ENCODE peak calls at places on chromosomes 11 and 22, in six cellular contexts. Q, Z, S, B, Y and N are unnamed samples.

GRCh38 chr11:70715636-70716035 is 317.3 kb downstream of the CTTN start:
- DNase-seq in B (no peak), Y (no peak), Z (no peak), S (no peak), Q (no peak), N (no peak)

GRCh38 chr11:117010808-117011540 is 87.3 kb downstream of the SIK3 start:
- DNase-seq in Q (no peak), Y (no peak), S (no peak), Z (no peak), B (no peak), N (no peak)

GRCh38 chr22:35434061-35434750 is 34.3 kb downstream of the MCM5 start:
- DNase-seq in S (no peak), Z (no peak), Y (no peak), Q (no peak), B (no peak), N (no peak)

GRCh38 chr11:77411238-77411637 is 62.7 kb downstream of the PAK1 start:
- DNase-seq in Q (peak), Y (no peak), S (no peak), B (peak), Z (no peak), N (no peak)

GRCh38 chr11:134253189-134253993 is at the start of the genes ACAD8 and THYN1:
- DNase-seq in B (peak), Q (peak), Y (peak), S (peak), Z (peak), N (peak)

GRCh38 chr22:40560551-40560950 is 76.0 kb downstream of the MRTFA start:
- DNase-seq in Z (no peak), Q (no peak), S (no peak), B (no peak), Y (no peak), N (no peak)

GRCh38 chr11:78472905-78473304 is 55.3 kb upstream of the GAB2 start:
- DNase-seq in Q (no peak), S (no peak), Z (no peak), Y (no peak), B (no peak), N (no peak)

GRCh38 chr11:68311155-68312116 is 955 bp upstream of the LRP5 start:
- DNase-seq in Q (no peak), B (peak), Y (peak), S (no peak), Z (no peak), N (no peak)

GRCh38 chr11:35529971-35530495 is 4.6 kb upstream of the PAMR1 start:
- DNase-seq in Q (peak), Z (no peak), B (no peak), Y (no peak), S (no peak), N (no peak)

GRCh38 chr11:122755409-122755808 is 82.9 kb upstream of the CRTAM start:
- DNase-seq in Q (no peak), B (no peak), S (no peak), Y (no peak), Z (no peak), N (no peak)

GRCh38 chr11:223921-224320 is 12.2 kb downstream of the SIRT3 start:
- DNase-seq in B (no peak), S (no peak), Y (no peak), Q (no peak), Z (no peak), N (no peak)

GRCh38 chr22:27879923-27880322 is 39.1 kb downstream of the PITPNB start:
- DNase-seq in B (no peak), Z (peak), Q (no peak), Y (no peak), S (no peak), N (no peak)

GRCh38 chr11:32960553-32961164 is 55.0 kb upstream of the DEPDC7 start:
- DNase-seq in Z (no peak), Q (no peak), B (no peak), S (no peak), Y (no peak), N (no peak)

GRCh38 chr11:63802637-63803414 is 10.4 kb upstream of the SPINDOC start:
- DNase-seq in Y (no peak), S (no peak), Q (no peak), Z (no peak), B (no peak), N (no peak)

GRCh38 chr11:64339754-64340408 is at the start of gene CCDC88B:
- DNase-seq in Y (no peak), S (peak), B (peak), Q (no peak), Z (no peak), N (peak)

GRCh38 chr11:45021692-45022130 is 71.0 kb upstream of the TP53I11 start:
- DNase-seq in Z (no peak), Q (peak), S (no peak), Y (peak), B (peak), N (no peak)

GRCh38 chr11:776459-777287 is 614 bp downstream of the GATD1 start:
- DNase-seq in Q (no peak), Z (peak), S (no peak), Y (peak), B (peak), N (no peak)

GRCh38 chr11:64744544-64745218 is 739 bp upstream of the RASGRP2 start:
- DNase-seq in S (no peak), Q (no peak), B (no peak), Y (no peak), Z (no peak), N (no peak)

GRCh38 chr11:94671553-94672366 is 96.4 kb upstream of the AMOTL1 start:
- DNase-seq in Z (no peak), B (no peak), S (no peak), Q (no peak), Y (no peak), N (no peak)

GRCh38 chr22:23529166-23530103 is 50.7 kb downstream of the IGLL1 start:
- DNase-seq in Q (no peak), B (no peak), Z (no peak), Y (peak), S (no peak), N (no peak)

GRCh38 chr11:134819026-134819425 is 407.0 kb upstream of the B3GAT1 start:
- DNase-seq in Y (peak), S (no peak), Q (no peak), Z (no peak), B (no peak), N (no peak)

GRCh38 chr22:48346911-48347310 is 1480.8 kb downstream of the BRD1 start:
- DNase-seq in S (no peak), Z (no peak), B (no peak), Q (no peak), Y (no peak), N (no peak)

GRCh38 chr11:3939651-3940190 is 84.3 kb downstream of the STIM1 start:
- DNase-seq in S (no peak), Q (no peak), B (no peak), Y (no peak), Z (no peak), N (no peak)

GRCh38 chr22:35991168-35991567 is 37.5 kb downstream of the RBFOX2 start:
- DNase-seq in Y (no peak), B (no peak), Q (no peak), Z (no peak), S (no peak), N (no peak)

GRCh38 chr22:20153945-20154344 is 3.1 kb upstream of the CCDC188 start:
- DNase-seq in Q (no peak), S (no peak), Y (peak), B (no peak), Z (no peak), N (no peak)

DNA sequence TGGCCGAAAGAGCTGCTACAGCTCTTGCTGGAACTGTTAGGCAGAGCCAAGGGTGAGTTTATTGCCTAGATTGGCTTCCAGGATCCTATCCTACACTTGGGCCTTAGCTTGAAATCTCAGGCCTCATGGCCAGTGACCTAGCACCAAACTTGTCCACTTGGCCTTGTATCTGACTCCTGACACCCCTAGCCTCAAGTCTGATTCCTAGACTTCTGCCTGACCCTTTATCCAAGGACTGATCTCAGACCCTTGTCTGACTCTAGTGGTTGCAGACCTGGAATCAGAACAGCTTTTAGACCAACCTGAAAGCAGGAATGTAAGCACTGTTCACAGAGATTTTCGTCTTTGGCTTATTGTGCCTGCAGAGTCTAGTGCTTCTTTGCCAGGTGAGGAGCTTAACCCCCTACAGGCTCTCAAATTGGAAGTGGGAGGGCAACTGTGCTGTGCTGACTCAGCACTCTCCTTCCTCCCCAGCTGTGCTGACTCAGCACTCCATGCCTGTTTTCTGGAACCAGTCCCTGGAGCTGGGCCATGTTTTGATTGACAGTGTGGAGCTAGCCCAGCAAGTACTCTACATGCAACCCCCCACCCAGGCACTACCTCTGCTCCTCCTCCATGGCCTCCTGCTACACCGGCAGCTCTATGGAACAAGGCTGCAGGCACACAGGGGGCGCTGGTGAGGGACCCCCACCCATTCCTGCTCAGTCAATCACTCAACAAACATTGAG is 35.1 kb downstream of the RRP8 start:
- DNase-seq in Y (peak), S (peak), Z (no peak), B (no peak), Q (no peak), N (no peak)
- TF ChIP-seq CTCF in Y (peak), S (no peak), Z (no peak), B (no peak), Q (no peak), N (no peak)

GRCh38 chr22:50208939-50209892 is 8.4 kb downstream of the SELENOO start:
- DNase-seq in S (no peak), Y (no peak), Z (no peak), Q (no peak), B (no peak), N (no peak)

GRCh38 chr22:50210378-50211139 is 9.7 kb downstream of the SELENOO start:
- DNase-seq in S (no peak), Z (no peak), Y (no peak), Q (no peak), B (no peak), N (no peak)

GRCh38 chr22:50211147-50211546 is 10.3 kb downstream of the SELENOO start:
- DNase-seq in S (no peak), Y (no peak), Z (no peak), Q (no peak), B (no peak), N (no peak)

GRCh38 chr22:50208430-50208938 is 7.7 kb downstream of the SELENOO start:
- DNase-seq in S (no peak), Y (no peak), Z (no peak), B (no peak), Q (no peak), N (no peak)

DNA sequence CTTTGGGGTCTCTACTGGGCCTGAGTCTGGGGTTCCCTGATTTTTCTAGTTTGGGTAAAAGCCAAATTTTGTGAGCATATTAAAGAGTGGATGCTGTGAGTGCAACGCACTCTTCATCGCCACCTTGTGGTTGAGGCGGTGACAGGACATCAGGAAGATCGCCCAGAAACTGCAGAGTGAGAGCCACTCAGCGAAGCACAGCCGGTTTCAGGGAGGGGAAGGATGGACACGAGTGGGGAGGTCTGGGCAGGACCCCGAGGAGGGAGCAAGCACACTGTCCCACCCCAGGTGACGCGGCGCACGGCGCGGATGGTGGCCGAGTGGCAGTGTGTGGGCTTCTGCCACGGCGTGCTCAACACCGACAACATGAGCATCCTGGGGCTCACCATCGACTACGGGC is 9.1 kb downstream of the SELENOO start:
- DNase-seq in Z (peak), Y (no peak), B (peak), Q (no peak), S (peak), N (no peak)
- TF ChIP-seq CTCF in Z (peak), Y (peak), B (peak), Q (peak), S (no peak), N (peak)

GRCh38 chr11:59669611-59670009 is 773 bp upstream of the PATL1 start:
- DNase-seq in Q (no peak), B (peak), S (peak), Z (peak), Y (no peak), N (no peak)
- TF ChIP-seq CTCF in Q (peak), B (no peak), S (no peak), Z (no peak), Y (no peak), N (no peak)

GRCh38 chr11:65945941-65946558 is 770 bp downstream of the TSGA10IP start:
- DNase-seq in Y (peak), S (no peak), Z (no peak), Q (no peak), B (no peak), N (no peak)
- TF ChIP-seq CTCF in Y (no peak), S (no peak), Z (no peak), Q (no peak), B (no peak), N (no peak)

GRCh38 chr11:40293655-40294342 is 1165.7 kb downstream of the LRRC4C start:
- DNase-seq in Z (peak), B (no peak), Q (no peak), Y (peak), S (peak), N (no peak)

GRCh38 chr11:40292636-40293585 is 1166.5 kb downstream of the LRRC4C start:
- DNase-seq in B (no peak), Y (no peak), S (no peak), Q (no peak), Z (no peak), N (no peak)

GRCh38 chr11:40295466-40295865 is 1164.0 kb downstream of the LRRC4C start:
- DNase-seq in Z (no peak), S (no peak), B (no peak), Y (no peak), Q (no peak), N (no peak)

GRCh38 chr11:40291304-40292100 is 1168.0 kb downstream of the LRRC4C start:
- DNase-seq in Q (no peak), B (no peak), Y (no peak), S (no peak), Z (no peak), N (no peak)

GRCh38 chr11:40294343-40294723 is 1165.1 kb downstream of the LRRC4C start:
- DNase-seq in Y (no peak), Q (no peak), S (no peak), Z (no peak), B (no peak), N (no peak)
- TF ChIP-seq CTCF in Y (no peak), Q (no peak), S (no peak), Z (no peak), B (peak), N (no peak)

DNA sequence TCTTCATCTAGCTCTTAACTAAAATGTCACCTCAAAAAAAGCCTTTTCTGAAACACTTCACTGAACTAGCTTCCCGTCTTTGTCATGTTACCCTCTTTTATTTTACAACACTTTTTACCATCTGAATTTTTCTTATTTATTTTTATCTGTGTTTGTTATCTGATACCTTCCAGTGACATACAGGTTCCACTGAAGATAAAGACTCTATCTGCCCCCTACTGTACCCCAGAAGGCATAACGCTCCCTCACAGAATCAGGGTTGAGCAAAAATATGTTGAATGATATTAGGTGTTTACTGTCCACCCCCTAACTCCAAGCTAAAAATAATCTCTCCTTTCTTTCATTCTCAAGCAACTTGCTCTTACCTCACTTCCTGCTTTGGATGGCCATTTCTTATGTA is 654.2 kb downstream of the NELL1 start:
- DNase-seq in B (no peak), S (no peak), Z (no peak), Y (no peak), Q (no peak), N (no peak)
- TF ChIP-seq CTCF in B (no peak), S (no peak), Z (no peak), Y (peak), Q (no peak), N (no peak)

GRCh38 chr22:30513462-30513861 is 8.0 kb upstream of the SEC14L4 start:
- DNase-seq in Z (no peak), S (no peak), B (no peak), Y (no peak), Q (no peak), N (no peak)
- TF ChIP-seq CTCF in Z (no peak), S (no peak), B (no peak), Y (no peak), Q (no peak), N (no peak)

DNA sequence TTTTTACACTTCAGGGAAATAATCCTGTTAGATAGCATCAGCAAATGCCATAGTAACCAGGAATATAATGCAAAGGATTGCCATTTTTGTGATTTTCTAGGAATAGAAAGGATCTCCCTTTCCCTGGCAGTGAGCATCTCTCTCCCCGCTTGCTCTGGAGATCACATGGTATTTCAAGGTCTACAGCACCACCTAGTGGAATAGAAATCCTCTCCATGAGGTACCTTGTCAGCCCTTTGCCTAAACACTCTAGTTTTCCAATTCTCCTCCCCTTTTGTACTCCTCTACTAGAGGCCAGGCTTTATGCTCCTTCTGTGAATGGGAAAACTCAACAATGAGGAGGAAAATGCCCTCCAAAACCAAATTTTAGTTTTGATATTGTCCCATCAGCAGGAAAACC is 78.4 kb downstream of the XRRA1 start:
- DNase-seq in S (no peak), Q (no peak), B (no peak), Z (no peak), Y (no peak), N (no peak)
- TF ChIP-seq CTCF in S (no peak), Q (no peak), B (no peak), Z (peak), Y (peak), N (no peak)